ENCODE peak calls at places on chromosomes 13 and 19, in five cellular contexts. One of them, this sample, is unnamed.

GRCh38 chr13:67967031-67967430 is 736.9 kb upstream of the PCDH9 start:
- DNase-seq in sciatic nerve: no peak
- DNase-seq in OCI-LY7: no peak
- DNase-seq in NCI-H2107: no peak
- DNase-seq in naive B cell: no peak
- DNase-seq in this sample: no peak

GRCh38 chr13:85565652-85566051 is 233.6 kb downstream of the SLITRK6 start:
- DNase-seq in naive B cell: no peak
- DNase-seq in NCI-H2107: no peak
- DNase-seq in sciatic nerve: no peak
- DNase-seq in OCI-LY7: no peak
- DNase-seq in this sample: no peak

GRCh38 chr13:48334534-48335127 is 31.1 kb downstream of the RB1 start:
- DNase-seq in OCI-LY7: peak
- DNase-seq in NCI-H2107: no peak
- DNase-seq in sciatic nerve: no peak
- DNase-seq in naive B cell: peak
- DNase-seq in this sample: no peak

GRCh38 chr19:46714523-46715106 is 2.3 kb downstream of the PRKD2 start:
- DNase-seq in NCI-H2107: no peak
- DNase-seq in naive B cell: peak
- DNase-seq in OCI-LY7: peak
- DNase-seq in sciatic nerve: no peak
- DNase-seq in this sample: no peak

GRCh38 chr13:110524484-110525254 is 36.9 kb downstream of the RAB20 start:
- DNase-seq in sciatic nerve: no peak
- DNase-seq in OCI-LY7: no peak
- DNase-seq in NCI-H2107: no peak
- DNase-seq in naive B cell: no peak
- DNase-seq in this sample: no peak

GRCh38 chr19:34501339-34502320 is 20.1 kb downstream of the WTIP start:
- DNase-seq in naive B cell: peak
- DNase-seq in OCI-LY7: peak
- DNase-seq in sciatic nerve: peak
- DNase-seq in NCI-H2107: peak
- DNase-seq in this sample: peak

GRCh38 chr13:49022472-49023144 is 46.9 kb downstream of the FNDC3A start:
- DNase-seq in sciatic nerve: no peak
- DNase-seq in NCI-H2107: no peak
- DNase-seq in OCI-LY7: no peak
- DNase-seq in naive B cell: no peak
- DNase-seq in this sample: no peak

GRCh38 chr19:3162418-3163229 is 15.9 kb upstream of the S1PR4 start:
- DNase-seq in OCI-LY7: peak
- DNase-seq in sciatic nerve: no peak
- DNase-seq in NCI-H2107: no peak
- DNase-seq in naive B cell: no peak
- DNase-seq in this sample: peak

GRCh38 chr19:48398329-48399235 is 5.1 kb downstream of the GRIN2D start:
- DNase-seq in NCI-H2107: no peak
- DNase-seq in sciatic nerve: peak
- DNase-seq in OCI-LY7: peak
- DNase-seq in naive B cell: peak
- DNase-seq in this sample: peak

GRCh38 chr13:68170961-68171360 is 940.8 kb upstream of the PCDH9 start:
- DNase-seq in NCI-H2107: no peak
- DNase-seq in sciatic nerve: no peak
- DNase-seq in naive B cell: no peak
- DNase-seq in OCI-LY7: no peak
- DNase-seq in this sample: peak

GRCh38 chr19:40423938-40424337 is 1.9 kb downstream of the SERTAD1 start:
- DNase-seq in NCI-H2107: no peak
- DNase-seq in sciatic nerve: no peak
- DNase-seq in OCI-LY7: no peak
- DNase-seq in naive B cell: no peak
- DNase-seq in this sample: no peak

GRCh38 chr13:107960301-107960700 is 255.0 kb downstream of the LIG4 start:
- DNase-seq in NCI-H2107: no peak
- DNase-seq in naive B cell: no peak
- DNase-seq in sciatic nerve: no peak
- DNase-seq in OCI-LY7: no peak
- DNase-seq in this sample: peak

GRCh38 chr19:8506402-8506957 is 4.0 kb upstream of the PRAM1 start:
- DNase-seq in OCI-LY7: no peak
- DNase-seq in sciatic nerve: no peak
- DNase-seq in NCI-H2107: peak
- DNase-seq in naive B cell: no peak
- DNase-seq in this sample: peak

GRCh38 chr13:53015044-53015443 is 13.6 kb upstream of the OLFM4 start:
- DNase-seq in OCI-LY7: no peak
- DNase-seq in sciatic nerve: no peak
- DNase-seq in NCI-H2107: no peak
- DNase-seq in naive B cell: no peak
- DNase-seq in this sample: no peak

GRCh38 chr13:39918837-39919236 is 263.4 kb downstream of the COG6 start:
- DNase-seq in NCI-H2107: no peak
- DNase-seq in naive B cell: no peak
- DNase-seq in sciatic nerve: no peak
- DNase-seq in OCI-LY7: no peak
- DNase-seq in this sample: no peak

GRCh38 chr19:34253711-34254551 is 423 bp upstream of the GARRE1 start:
- DNase-seq in OCI-LY7: peak
- DNase-seq in sciatic nerve: peak
- DNase-seq in NCI-H2107: no peak
- DNase-seq in naive B cell: peak
- DNase-seq in this sample: peak

GRCh38 chr13:85665286-85665685 is 133.9 kb downstream of the SLITRK6 start:
- DNase-seq in OCI-LY7: no peak
- DNase-seq in NCI-H2107: no peak
- DNase-seq in naive B cell: no peak
- DNase-seq in sciatic nerve: no peak
- DNase-seq in this sample: no peak

GRCh38 chr13:22455036-22455435 is 725.7 kb upstream of the SGCG start:
- DNase-seq in OCI-LY7: no peak
- DNase-seq in naive B cell: no peak
- DNase-seq in NCI-H2107: no peak
- DNase-seq in sciatic nerve: no peak
- DNase-seq in this sample: no peak

GRCh38 chr19:6822311-6822670 is 49.8 kb downstream of the VAV1 start:
- DNase-seq in NCI-H2107: no peak
- DNase-seq in naive B cell: no peak
- DNase-seq in OCI-LY7: no peak
- DNase-seq in sciatic nerve: peak
- DNase-seq in this sample: peak

GRCh38 chr13:33016414-33017409 is at the start of gene KL:
- DNase-seq in sciatic nerve: peak
- DNase-seq in NCI-H2107: no peak
- DNase-seq in naive B cell: no peak
- DNase-seq in OCI-LY7: no peak
- DNase-seq in this sample: peak

GRCh38 chr13:98570929-98571372 is 6.0 kb downstream of the STK24 start:
- DNase-seq in OCI-LY7: peak
- DNase-seq in sciatic nerve: no peak
- DNase-seq in naive B cell: peak
- DNase-seq in NCI-H2107: no peak
- DNase-seq in this sample: no peak

GRCh38 chr19:45884682-45885555 is 1.0 kb downstream of the IRF2BP1 start:
- DNase-seq in NCI-H2107: no peak
- DNase-seq in sciatic nerve: no peak
- DNase-seq in naive B cell: no peak
- DNase-seq in OCI-LY7: no peak
- DNase-seq in this sample: peak

GRCh38 chr19:55197531-55197930 is 11.8 kb downstream of the PTPRH start:
- DNase-seq in OCI-LY7: peak
- DNase-seq in NCI-H2107: no peak
- DNase-seq in naive B cell: no peak
- DNase-seq in sciatic nerve: no peak
- DNase-seq in this sample: peak

GRCh38 chr19:48681127-48681470 is 8.3 kb upstream of the NTN5 start:
- DNase-seq in naive B cell: no peak
- DNase-seq in sciatic nerve: no peak
- DNase-seq in NCI-H2107: peak
- DNase-seq in OCI-LY7: no peak
- DNase-seq in this sample: peak

GRCh38 chr19:16885166-16885565 is 3.6 kb upstream of the F2RL3 start:
- DNase-seq in OCI-LY7: no peak
- DNase-seq in NCI-H2107: no peak
- DNase-seq in sciatic nerve: no peak
- DNase-seq in naive B cell: no peak
- DNase-seq in this sample: no peak

GRCh38 chr19:1125601-1126533 is 22.1 kb downstream of the GPX4 start:
- DNase-seq in sciatic nerve: no peak
- DNase-seq in naive B cell: no peak
- DNase-seq in NCI-H2107: no peak
- DNase-seq in OCI-LY7: no peak
- DNase-seq in this sample: no peak

GRCh38 chr19:16883518-16883917 is 5.3 kb upstream of the F2RL3 start:
- DNase-seq in OCI-LY7: no peak
- DNase-seq in sciatic nerve: no peak
- DNase-seq in NCI-H2107: no peak
- DNase-seq in naive B cell: no peak
- DNase-seq in this sample: no peak

GRCh38 chr19:447816-448546 is 12.9 kb downstream of the SHC2 start:
- DNase-seq in naive B cell: no peak
- DNase-seq in NCI-H2107: no peak
- DNase-seq in OCI-LY7: no peak
- DNase-seq in sciatic nerve: no peak
- DNase-seq in this sample: peak

GRCh38 chr13:76937416-76937815 is 10.9 kb upstream of the ACOD1 start:
- DNase-seq in OCI-LY7: no peak
- DNase-seq in NCI-H2107: no peak
- DNase-seq in naive B cell: no peak
- DNase-seq in sciatic nerve: no peak
- DNase-seq in this sample: no peak

GRCh38 chr19:58399903-58400637 is 4.6 kb downstream of the RNF225 start:
- DNase-seq in naive B cell: no peak
- DNase-seq in NCI-H2107: no peak
- DNase-seq in sciatic nerve: no peak
- DNase-seq in OCI-LY7: no peak
- DNase-seq in this sample: no peak

GRCh38 chr19:47781590-47782318 is 3.3 kb downstream of the SELENOW start:
- DNase-seq in naive B cell: no peak
- DNase-seq in OCI-LY7: no peak
- DNase-seq in NCI-H2107: no peak
- DNase-seq in sciatic nerve: peak
- DNase-seq in this sample: no peak

GRCh38 chr19:13920940-13921744 is 15.1 kb downstream of the CC2D1A start:
- DNase-seq in naive B cell: no peak
- DNase-seq in NCI-H2107: no peak
- DNase-seq in OCI-LY7: peak
- DNase-seq in sciatic nerve: no peak
- DNase-seq in this sample: peak

GRCh38 chr19:18470153-18470552 is 32.2 kb upstream of the ISYNA1 start:
- DNase-seq in OCI-LY7: peak
- DNase-seq in naive B cell: no peak
- DNase-seq in sciatic nerve: no peak
- DNase-seq in NCI-H2107: no peak
- DNase-seq in this sample: peak

GRCh38 chr19:38941979-38942378 is 11.2 kb downstream of the MRPS12 start:
- DNase-seq in naive B cell: no peak
- DNase-seq in OCI-LY7: no peak
- DNase-seq in sciatic nerve: no peak
- DNase-seq in NCI-H2107: no peak
- DNase-seq in this sample: no peak

GRCh38 chr19:13398780-13399726 is 107.2 kb downstream of the CACNA1A start:
- DNase-seq in naive B cell: no peak
- DNase-seq in NCI-H2107: no peak
- DNase-seq in sciatic nerve: no peak
- DNase-seq in OCI-LY7: no peak
- DNase-seq in this sample: no peak

GRCh38 chr19:10260141-10260584 is 8.1 kb downstream of the MRPL4 start:
- DNase-seq in OCI-LY7: no peak
- DNase-seq in sciatic nerve: no peak
- DNase-seq in NCI-H2107: no peak
- DNase-seq in naive B cell: no peak
- DNase-seq in this sample: no peak

GRCh38 chr19:5594521-5594950 is 26.8 kb upstream of the TINCR start:
- DNase-seq in sciatic nerve: no peak
- DNase-seq in naive B cell: no peak
- DNase-seq in NCI-H2107: no peak
- DNase-seq in OCI-LY7: no peak
- DNase-seq in this sample: no peak

GRCh38 chr19:32896516-32897214 is 27.1 kb upstream of the SLC7A9 start:
- DNase-seq in OCI-LY7: no peak
- DNase-seq in naive B cell: no peak
- DNase-seq in sciatic nerve: no peak
- DNase-seq in NCI-H2107: no peak
- DNase-seq in this sample: no peak

GRCh38 chr19:390386-391198 is 18.4 kb downstream of the C2CD4C start:
- DNase-seq in sciatic nerve: peak
- DNase-seq in OCI-LY7: no peak
- DNase-seq in NCI-H2107: no peak
- DNase-seq in naive B cell: no peak
- DNase-seq in this sample: no peak

This sample was measured in H7.